ENCODE peak calls at places on chromosome 19, in four cellular contexts. One of them, this sample, is unnamed.
A peak's percentile ranks its signal among the peaks of the same experiment; 100 is the strongest.

GRCh38 chr19:47275866-47276461 is 1.3 kb downstream of the INAFM1 start:
- DNase-seq in GM23338: no peak
- DNase-seq in HCT116: no peak
- DNase-seq in HL-60: no peak
- DNase-seq in this sample: no peak

GRCh38 chr19:7507884-7508283 is 8.0 kb upstream of the ZNF358 start:
- DNase-seq in GM23338: peak; percentile 98
- DNase-seq in HCT116: peak; percentile 90
- DNase-seq in HL-60: peak; percentile 12
- DNase-seq in this sample: peak; percentile 50

GRCh38 chr19:36113895-36114762 is 546 bp downstream of the POLR2I start:
- DNase-seq in HL-60: peak; percentile 10
- DNase-seq in HCT116: no peak
- DNase-seq in GM23338: peak; percentile 83
- DNase-seq in this sample: no peak

GRCh38 chr19:55115446-55116065 is 1.9 kb downstream of the PPP1R12C start:
- DNase-seq in GM23338: no peak
- DNase-seq in HCT116: no peak
- DNase-seq in HL-60: no peak
- DNase-seq in this sample: no peak

GRCh38 chr19:2575734-2576481 is 100.0 kb downstream of the GADD45B start:
- DNase-seq in HCT116: no peak
- DNase-seq in GM23338: no peak
- DNase-seq in HL-60: no peak
- DNase-seq in this sample: no peak

GRCh38 chr19:4139614-4140236 is 13.7 kb upstream of the CREB3L3 start:
- DNase-seq in GM23338: peak; percentile 83
- DNase-seq in HL-60: peak; percentile 85
- DNase-seq in HCT116: peak; percentile 71
- DNase-seq in this sample: peak; percentile 52

GRCh38 chr19:56015756-56016155 is 29.2 kb downstream of the NLRP5 start:
- DNase-seq in HCT116: no peak
- DNase-seq in GM23338: peak; percentile 1
- DNase-seq in HL-60: no peak
- DNase-seq in this sample: no peak

GRCh38 chr19:47729468-47729798 is 15.9 kb upstream of the NOP53 start:
- DNase-seq in HCT116: peak; percentile 79
- DNase-seq in GM23338: peak; percentile 66
- DNase-seq in HL-60: no peak
- DNase-seq in this sample: peak; percentile 51

GRCh38 chr19:5585461-5586299 is 17.9 kb upstream of the TINCR start:
- DNase-seq in GM23338: peak; percentile 88
- DNase-seq in HCT116: no peak
- DNase-seq in HL-60: no peak
- DNase-seq in this sample: no peak

GRCh38 chr19:19502808-19503602 is 12.3 kb downstream of the TSSK6 start:
- DNase-seq in HL-60: no peak
- DNase-seq in GM23338: no peak
- DNase-seq in HCT116: no peak
- DNase-seq in this sample: no peak

GRCh38 chr19:309206-309565 is 18.0 kb upstream of the PLPP2 start:
- DNase-seq in HCT116: no peak
- DNase-seq in GM23338: no peak
- DNase-seq in HL-60: no peak
- DNase-seq in this sample: no peak

GRCh38 chr19:54430306-54431254 is 15.3 kb downstream of the TTYH1 start:
- DNase-seq in HL-60: peak; percentile 22
- DNase-seq in HCT116: peak; percentile 21
- DNase-seq in GM23338: peak; percentile 83
- DNase-seq in this sample: no peak

GRCh38 chr19:7516281-7516862 is 469 bp downstream of the ZNF358 start:
- DNase-seq in HCT116: no peak
- DNase-seq in HL-60: no peak
- DNase-seq in GM23338: peak; percentile 41
- DNase-seq in this sample: no peak

GRCh38 chr19:21758296-21758695 is 9.1 kb downstream of the ZNF100 start:
- DNase-seq in HCT116: no peak
- DNase-seq in GM23338: no peak
- DNase-seq in HL-60: no peak
- DNase-seq in this sample: no peak

GRCh38 chr19:49396738-49397505 is 8.9 kb downstream of the KASH5 start:
- DNase-seq in GM23338: no peak
- DNase-seq in HCT116: no peak
- DNase-seq in HL-60: no peak
- DNase-seq in this sample: no peak

GRCh38 chr19:48900477-48901452 is 653 bp downstream of the NUCB1 start:
- DNase-seq in HCT116: no peak
- DNase-seq in GM23338: peak; percentile 58
- DNase-seq in HL-60: peak; percentile 43
- DNase-seq in this sample: no peak

GRCh38 chr19:33486936-33487793 is 34.4 kb downstream of the PEPD start:
- DNase-seq in HL-60: no peak
- DNase-seq in GM23338: no peak
- DNase-seq in HCT116: no peak
- DNase-seq in this sample: no peak

GRCh38 chr19:31174948-31175347 is 174.3 kb downstream of the TSHZ3 start:
- DNase-seq in HCT116: no peak
- DNase-seq in HL-60: no peak
- DNase-seq in GM23338: no peak
- DNase-seq in this sample: no peak

GRCh38 chr19:13978306-13978705 is 26.0 kb downstream of the DCAF15 start:
- DNase-seq in GM23338: peak; percentile 99
- DNase-seq in HL-60: no peak
- DNase-seq in HCT116: no peak
- DNase-seq in this sample: no peak

GRCh38 chr19:56838930-56839664 is 1.4 kb downstream of the PEG3 start:
- DNase-seq in GM23338: no peak
- DNase-seq in HL-60: peak; percentile 97
- DNase-seq in HCT116: no peak
- DNase-seq in this sample: no peak

DNA sequence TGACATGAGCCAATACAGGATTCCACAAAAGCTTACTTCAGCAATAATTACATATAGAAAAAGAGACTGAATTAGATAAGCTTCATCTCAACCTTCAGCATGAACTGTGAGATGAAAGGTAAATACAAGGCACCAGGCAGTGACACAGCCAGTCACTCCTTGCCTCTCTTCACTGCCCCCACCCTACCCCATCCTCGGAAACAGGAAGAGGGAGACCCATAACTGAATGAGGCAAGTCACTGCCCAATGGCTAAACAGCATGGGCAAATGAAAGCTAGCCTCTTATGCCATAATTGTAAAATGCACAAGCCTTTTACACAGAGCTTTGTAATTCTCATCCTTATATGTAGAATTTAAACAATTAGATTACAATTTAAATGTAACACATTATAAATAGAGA is 1.7 kb downstream of the ZNF160 start:
- DNase-seq in GM23338: peak; percentile 21
- DNase-seq in HCT116: no peak
- DNase-seq in HL-60: peak; percentile 52
- DNase-seq in this sample: no peak
- H3K4me3 ChIP-seq in GM23338: peak overlapping the region; percentile 97
- H3K4me3 ChIP-seq in HCT116: no peak overlapping the region
- H3K4me3 ChIP-seq in HL-60: no peak overlapping the region
- H3K4me3 ChIP-seq in this sample: peak overlapping the region; percentile 89

DNA sequence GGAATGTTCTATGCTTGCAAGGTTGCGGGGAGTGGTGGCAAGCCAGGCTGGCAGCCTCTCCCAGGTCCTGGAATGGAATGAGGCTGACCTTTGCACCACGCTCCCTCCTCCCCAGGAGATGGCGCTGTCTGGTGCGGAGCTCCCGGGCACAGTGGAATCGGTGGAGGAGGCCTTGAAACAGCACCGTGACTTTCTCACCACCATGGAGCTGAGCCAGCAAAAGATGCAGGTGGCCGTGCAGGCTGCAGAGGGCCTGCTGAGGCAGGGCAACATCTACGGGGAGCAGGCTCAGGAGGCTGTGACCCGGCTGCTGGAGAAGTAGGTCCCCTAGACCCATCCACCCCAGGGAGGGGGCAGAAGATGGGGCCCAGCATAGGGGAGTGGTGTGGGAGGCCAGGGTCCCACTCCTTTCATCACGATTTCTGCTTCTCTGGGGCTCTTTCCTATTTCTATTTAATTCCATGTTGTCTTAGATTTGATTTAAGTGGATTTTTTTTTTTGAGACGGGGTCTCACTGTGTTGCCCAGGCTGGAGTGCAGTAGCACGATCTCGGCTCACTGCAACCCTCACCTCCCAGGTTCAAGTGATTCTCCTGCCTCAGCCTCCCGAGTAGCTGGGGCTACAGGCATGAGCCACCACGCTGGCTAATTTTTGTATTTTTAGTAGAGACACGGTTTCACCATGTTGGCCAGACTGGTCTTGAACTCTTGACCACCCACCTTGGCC is 53.2 kb upstream of the SHKBP1 start:
- DNase-seq in HCT116: peak; percentile 72
- DNase-seq in HL-60: peak; percentile 69
- DNase-seq in GM23338: peak; percentile 93
- DNase-seq in this sample: no peak
- TF ChIP-seq REST in HCT116: no peak
- TF ChIP-seq REST in HL-60: no peak
- TF ChIP-seq REST in GM23338: no peak
- TF ChIP-seq REST in this sample: no peak

GRCh38 chr19:12838893-12839656 is 760 bp downstream of the MAST1 start:
- DNase-seq in HCT116: no peak
- DNase-seq in GM23338: no peak
- DNase-seq in HL-60: no peak
- DNase-seq in this sample: no peak
- H3K4me3 ChIP-seq in HCT116: peak overlapping the region; percentile 88
- H3K4me3 ChIP-seq in GM23338: peak overlapping the region; percentile 92
- H3K4me3 ChIP-seq in HL-60: peak overlapping the region; percentile 39
- H3K4me3 ChIP-seq in this sample: peak overlapping the region; percentile 47

GRCh38 chr19:46195104-46195503 is 34.4 kb upstream of the IGFL1 start:
- DNase-seq in GM23338: no peak
- DNase-seq in HL-60: no peak
- DNase-seq in HCT116: no peak
- DNase-seq in this sample: no peak

GRCh38 chr19:46198756-46199155 is 30.8 kb upstream of the IGFL1 start:
- DNase-seq in GM23338: no peak
- DNase-seq in HL-60: no peak
- DNase-seq in HCT116: no peak
- DNase-seq in this sample: no peak

GRCh38 chr19:46196410-46197124 is 33.0 kb upstream of the IGFL1 start:
- DNase-seq in HL-60: no peak
- DNase-seq in HCT116: no peak
- DNase-seq in GM23338: no peak
- DNase-seq in this sample: no peak

GRCh38 chr19:46193678-46194077 is 35.9 kb upstream of the IGFL1 start:
- DNase-seq in HCT116: no peak
- DNase-seq in HL-60: peak; percentile 43
- DNase-seq in GM23338: no peak
- DNase-seq in this sample: no peak

GRCh38 chr19:46197314-46198070 is 32.0 kb upstream of the IGFL1 start:
- DNase-seq in HL-60: no peak
- DNase-seq in GM23338: no peak
- DNase-seq in HCT116: no peak
- DNase-seq in this sample: no peak
- TF ChIP-seq REST in HL-60: no peak
- TF ChIP-seq REST in GM23338: no peak
- TF ChIP-seq REST in HCT116: no peak
- TF ChIP-seq REST in this sample: no peak

GRCh38 chr19:45682117-45682516 is 9.6 kb downstream of the SNRPD2 start:
- DNase-seq in HL-60: no peak
- DNase-seq in HCT116: no peak
- DNase-seq in GM23338: no peak
- DNase-seq in this sample: no peak

GRCh38 chr19:45682908-45683307 is 8.8 kb downstream of the SNRPD2 start:
- DNase-seq in GM23338: no peak
- DNase-seq in HCT116: no peak
- DNase-seq in HL-60: no peak
- DNase-seq in this sample: no peak

GRCh38 chr19:45676851-45677263 is 8.8 kb downstream of the GIPR start:
- DNase-seq in GM23338: peak; percentile 87
- DNase-seq in HL-60: no peak
- DNase-seq in HCT116: no peak
- DNase-seq in this sample: no peak

GRCh38 chr19:45681391-45682015 is 10.2 kb downstream of the SNRPD2 start:
- DNase-seq in HCT116: peak; percentile 71
- DNase-seq in HL-60: peak; percentile 87
- DNase-seq in GM23338: peak; percentile 83
- DNase-seq in this sample: no peak

GRCh38 chr19:45677351-45678230 is 9.6 kb downstream of the GIPR start:
- DNase-seq in GM23338: peak; percentile 100
- DNase-seq in HL-60: peak; percentile 75
- DNase-seq in HCT116: peak; percentile 99
- DNase-seq in this sample: no peak
- H3K4me3 ChIP-seq in GM23338: peak overlapping the region; percentile 78
- H3K4me3 ChIP-seq in HL-60: no peak overlapping the region
- H3K4me3 ChIP-seq in HCT116: peak overlapping the region; percentile 75
- H3K4me3 ChIP-seq in this sample: peak overlapping the region; percentile 50

This sample was measured in Panc1.